ENCODE peak calls at places on chromosomes 7 and 10, in four cellular contexts. I is left ventricle myocardium inferior, E is suprapubic skin, B is psoas muscle. F is an unnamed sample. For H3K36me3 and H3K4me1, the result is how much of the 10 kb centered on the place peaks cover.

GRCh38 chr10:103692421-103693069 is 162.8 kb downstream of the SH3PXD2A start:
- DNase-seq in I (no peak), E (no peak), B (no peak), F (no peak)

GRCh38 chr10:95260397-95260881 is 30.4 kb downstream of the PDLIM1 start:
- DNase-seq in I (no peak), E (peak), B (no peak), F (no peak)

GRCh38 chr10:101780187-101780817 is 2.9 kb downstream of the NPM3 start:
- DNase-seq in I (no peak), E (peak), B (no peak), F (no peak)

GRCh38 chr7:147068877-147069276 is 952.3 kb downstream of the CNTNAP2 start:
- DNase-seq in I (no peak), E (no peak), B (no peak), F (no peak)

GRCh38 chr10:33032354-33033254 is 74.6 kb upstream of the ITGB1 start:
- DNase-seq in I (no peak), E (no peak), B (no peak), F (no peak)

GRCh38 chr7:152899482-152900166 is 140.1 kb downstream of the ACTR3B start:
- DNase-seq in I (peak), E (no peak), B (peak), F (peak)

GRCh38 chr10:31395695-31396094 is 76.7 kb downstream of the ZEB1 start:
- DNase-seq in I (no peak), E (no peak), B (no peak), F (no peak)

GRCh38 chr10:72612203-72612826 is 13.6 kb downstream of the MICU1 start:
- DNase-seq in I (no peak), E (no peak), B (no peak), F (no peak)

GRCh38 chr7:101576993-101577392 is 52.1 kb downstream of the MYL10 start:
- DNase-seq in I (no peak), E (peak), B (no peak), F (no peak)

GRCh38 chr10:78578929-78579328 is 489.8 kb upstream of the ZMIZ1 start:
- DNase-seq in I (no peak), E (no peak), B (no peak), F (no peak)

GRCh38 chr7:116984917-116985316 is 31.6 kb downstream of the ST7 start:
- DNase-seq in I (no peak), E (no peak), B (no peak), F (no peak)

GRCh38 chr7:150965273-150965830 is 12.8 kb downstream of the KCNH2 start:
- DNase-seq in I (peak), E (no peak), B (no peak), F (no peak)

GRCh38 chr7:5396542-5396941 is 27.1 kb downstream of the TNRC18 start:
- DNase-seq in I (no peak), E (no peak), B (no peak), F (peak)

GRCh38 chr7:154744861-154745258 is 258.1 kb downstream of the PAXIP1 start:
- DNase-seq in I (no peak), E (no peak), B (no peak), F (no peak)

GRCh38 chr7:111678281-111678680 is 116.0 kb upstream of the IMMP2L start:
- DNase-seq in I (no peak), E (no peak), B (no peak), F (no peak)

GRCh38 chr10:28604567-28605536 is 71.9 kb downstream of the WAC start:
- DNase-seq in I (no peak), E (no peak), B (no peak), F (no peak)

GRCh38 chr7:1562611-1563051 is 6.6 kb upstream of the TMEM184A start:
- DNase-seq in I (no peak), E (no peak), B (peak), F (no peak)

GRCh38 chr7:91567111-91568012 is 303.1 kb downstream of the FZD1 start:
- DNase-seq in I (no peak), E (no peak), B (no peak), F (no peak)

DNA sequence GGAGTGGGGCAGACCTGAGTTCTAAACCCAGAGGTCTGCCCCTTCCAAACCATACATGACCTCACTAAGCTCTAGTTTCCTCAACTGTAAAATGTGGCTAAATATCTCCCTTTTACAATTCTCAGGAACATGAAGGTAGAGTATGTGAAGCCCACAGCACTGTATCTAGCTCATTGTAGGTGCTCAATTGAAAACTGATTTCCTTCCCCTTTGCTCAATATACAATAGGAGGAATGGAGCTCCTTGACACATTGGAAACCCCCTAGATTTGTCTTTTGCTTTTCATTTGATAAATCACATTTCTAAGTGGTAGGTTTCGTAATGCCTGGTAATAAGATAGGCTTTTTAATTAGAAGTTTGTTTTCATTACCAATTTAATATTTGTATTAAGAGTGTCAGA is 153.3 kb downstream of the ARID5B start:
- DNase-seq in I (no peak), E (no peak), B (no peak), F (no peak)
- H3K36me3 ChIP-seq in I (under half), E (under half), B (under half), F (half or more)

DNA sequence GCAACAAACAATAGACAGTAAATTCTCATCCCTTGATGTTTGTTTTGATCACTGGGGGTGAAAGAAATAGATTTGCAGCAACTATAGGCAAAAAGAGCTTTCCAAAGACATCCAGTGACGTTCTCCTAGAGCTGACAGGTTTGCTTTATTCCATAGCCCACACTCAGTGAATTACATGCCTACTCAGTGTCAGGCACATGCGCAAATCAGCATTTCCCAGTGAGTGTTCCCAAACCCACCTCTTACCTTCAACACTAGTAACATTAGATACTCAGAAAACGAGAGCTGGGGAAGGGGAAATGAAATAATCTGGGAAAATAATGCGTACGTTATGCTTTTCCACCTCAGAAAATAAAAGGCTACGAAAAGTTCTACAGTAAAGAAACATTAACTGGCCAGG is 144.1 kb downstream of the CPEB3 start:
- DNase-seq in I (no peak), E (no peak), B (no peak), F (no peak)
- H3K27ac ChIP-seq in I (peak), E (no peak), B (peak), F (peak)

GRCh38 chr10:124671486-124672075 is 72.6 kb downstream of the FAM53B start:
- DNase-seq in I (peak), E (peak), B (peak), F (peak)
- H3K4me1 ChIP-seq in I (half or more), E (half or more), B (half or more), F (half or more)

GRCh38 chr7:47371733-47372368 is 210.1 kb downstream of the TNS3 start:
- DNase-seq in I (peak), E (no peak), B (peak), F (peak)

GRCh38 chr7:47368190-47368812 is 213.6 kb downstream of the TNS3 start:
- DNase-seq in I (no peak), E (no peak), B (no peak), F (no peak)

GRCh38 chr7:47371317-47371716 is 210.6 kb downstream of the TNS3 start:
- DNase-seq in I (no peak), E (no peak), B (no peak), F (no peak)

GRCh38 chr7:47369736-47370135 is 212.2 kb downstream of the TNS3 start:
- DNase-seq in I (no peak), E (no peak), B (no peak), F (no peak)

DNA sequence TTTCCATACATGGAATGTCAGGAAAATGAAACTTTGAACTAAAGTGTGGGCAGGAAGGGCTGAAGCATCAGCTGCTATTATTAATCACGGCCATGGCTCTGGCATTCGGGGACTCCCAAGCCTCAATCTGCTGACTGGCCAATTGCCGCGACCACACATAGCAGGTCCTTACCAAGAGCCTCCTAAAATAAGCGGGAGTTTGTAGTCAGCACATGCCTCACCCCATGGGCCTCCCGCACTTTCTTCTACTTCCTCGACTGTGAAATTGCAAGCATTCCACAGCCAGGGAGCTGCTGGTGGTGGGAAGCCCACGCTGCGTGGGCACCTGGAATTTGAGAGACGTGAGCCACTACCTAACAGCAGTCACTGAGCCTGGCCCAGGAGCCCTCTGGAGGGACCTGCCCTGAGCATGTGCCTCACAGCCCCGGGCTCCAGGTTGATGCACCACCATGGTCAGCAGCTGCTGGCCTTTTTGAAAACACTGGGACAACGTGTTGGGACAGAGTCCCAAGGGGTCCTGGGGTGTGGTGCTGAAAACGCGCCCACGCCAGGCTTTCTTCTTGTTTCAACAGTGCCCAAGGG is 211.4 kb downstream of the TNS3 start:
- DNase-seq in I (no peak), E (no peak), B (no peak), F (no peak)
- H3K36me3 ChIP-seq in I (under half), E (under half), B (under half), F (under half)

DNA sequence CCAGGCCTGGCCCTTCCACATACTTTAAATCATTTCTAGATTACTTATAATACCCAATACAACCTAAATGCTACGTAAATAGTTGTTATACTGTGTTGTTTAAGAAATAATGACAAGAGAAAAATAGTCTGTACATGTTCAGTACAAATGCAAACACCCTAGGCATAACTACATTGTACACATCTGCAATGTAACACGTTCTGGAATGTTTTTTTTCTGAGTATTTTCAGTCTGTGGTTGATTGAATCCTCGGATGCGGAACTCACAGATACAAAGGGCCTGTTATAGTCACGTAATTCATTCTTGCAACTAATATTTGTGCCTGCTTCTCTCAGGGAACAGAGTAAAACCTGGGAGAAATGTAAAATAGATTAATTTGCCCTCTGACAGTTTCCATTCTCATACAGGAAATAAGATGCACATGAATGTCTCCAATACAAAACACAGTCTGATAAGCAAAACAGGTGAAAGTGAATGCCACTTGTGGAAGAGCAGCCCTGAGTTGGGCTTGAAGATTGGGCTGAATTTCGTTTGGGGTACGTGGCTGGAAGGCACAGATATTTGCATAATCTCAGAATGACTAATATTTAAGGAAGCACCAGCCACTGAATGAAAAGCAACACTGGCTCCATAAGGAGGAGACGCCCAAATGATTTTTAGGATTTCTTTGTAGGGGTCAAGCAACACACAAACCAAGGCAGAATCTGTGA is 19.1 kb downstream of the DENND2A start:
- DNase-seq in I (no peak), E (no peak), B (no peak), F (no peak)
- H3K27ac ChIP-seq in I (peak), E (no peak), B (peak), F (no peak)

GRCh38 chr10:69362471-69362954 is 54.2 kb downstream of the TACR2 start:
- DNase-seq in I (peak), E (no peak), B (peak), F (peak)
- H3K4me1 ChIP-seq in I (half or more), E (half or more), B (half or more), F (half or more)

F was measured in gastrocnemius medialis.